ENCODE peak calls at places on chromosomes 11 and 22, in nine cellular contexts. V is NCI-H345; R is OCI-LY7; A is nucleus accumbens; W is GM03348; E is activated T-helper 1 cell treated with anti-CD3 and anti-CD28 coated beads, Interleukin-12 subunit alpha, Interleukin-12 subunit beta, Interleukin-2, Interleukin-4 antibody, amounts not matched to agents 30 ng/mL and 10 ng/mL and 1 ng/mL, durations not matched to agents 14 hours and 24 hours and 36 hours; U is T-helper 1 cell; P is HTR-8/SVneo; G is heart right ventricle. H is an unnamed sample.

GRCh38 chr11:119853581-119854360 is 124.8 kb upstream of the NECTIN1 start:
- DNase-seq in V (no peak), R (no peak), A (no peak), W (no peak), E (no peak), U (no peak), P (no peak), G (no peak), H (no peak)

GRCh38 chr11:14309425-14310192 is 49.4 kb downstream of the RRAS2 start:
- DNase-seq in V (no peak), R (no peak), A (no peak), W (no peak), E (no peak), U (no peak), P (no peak), G (no peak), H (no peak)

GRCh38 chr22:42834177-42834949 is 22.7 kb downstream of the ARFGAP3 start:
- DNase-seq in V (no peak), R (no peak), A (no peak), W (no peak), E (no peak), U (no peak), P (no peak), G (no peak), H (no peak)

GRCh38 chr11:9528573-9529332 is 44.7 kb upstream of the WEE1 start:
- DNase-seq in V (no peak), R (no peak), A (no peak), W (no peak), E (no peak), U (no peak), P (no peak), G (no peak), H (no peak)

GRCh38 chr11:11415786-11416390 is 62.8 kb upstream of the CSNK2A3 start:
- DNase-seq in V (no peak), R (no peak), A (no peak), W (peak; percentile 26), E (no peak), U (no peak), P (no peak), G (no peak), H (no peak)

GRCh38 chr22:41827671-41828070 is 5.2 kb upstream of the SREBF2 start:
- DNase-seq in V (no peak), R (no peak), A (no peak), W (no peak), E (no peak), U (no peak), P (no peak), G (no peak), H (no peak)

GRCh38 chr22:33850227-33850626 is 70.0 kb downstream of the LARGE1 start:
- DNase-seq in V (no peak), R (no peak), A (no peak), W (no peak), E (no peak), U (no peak), P (no peak), G (no peak), H (no peak)

GRCh38 chr11:46490576-46491100 is 99.1 kb upstream of the CHRM4 start:
- DNase-seq in V (no peak), R (no peak), A (no peak), W (no peak), E (no peak), U (no peak), P (no peak), G (no peak), H (no peak)

GRCh38 chr11:28439403-28439802 is 331.2 kb downstream of the METTL15 start:
- DNase-seq in V (peak; percentile 26), R (no peak), A (no peak), W (no peak), E (no peak), U (no peak), P (no peak), G (no peak), H (no peak)

GRCh38 chr11:1157341-1157644 is 460 bp upstream of the MUC5AC start:
- DNase-seq in V (no peak), R (no peak), A (no peak), W (no peak), E (no peak), U (no peak), P (no peak), G (no peak), H (no peak)

GRCh38 chr22:44023404-44024287 is 456 bp upstream of the PARVB start:
- DNase-seq in V (no peak), R (no peak), A (no peak), W (peak; percentile 91), E (peak; percentile 47), U (no peak), P (peak; percentile 36), G (peak; percentile 76), H (no peak)

GRCh38 chr11:71165771-71166170 is 86.6 kb downstream of the SHANK2 start:
- DNase-seq in V (no peak), R (no peak), A (no peak), W (no peak), E (no peak), U (no peak), P (no peak), G (no peak), H (no peak)

GRCh38 chr11:131601586-131601985 is 231.2 kb downstream of the NTM start:
- DNase-seq in V (no peak), R (no peak), A (no peak), W (peak; percentile 32), E (no peak), U (no peak), P (no peak), G (no peak), H (no peak)

GRCh38 chr11:44178381-44178780 is 82.9 kb downstream of the EXT2 start:
- DNase-seq in V (no peak), R (no peak), A (no peak), W (peak; percentile 55), E (no peak), U (no peak), P (peak; percentile 60), G (no peak), H (no peak)

GRCh38 chr22:28029201-28029948 is 110.3 kb upstream of the PITPNB start:
- DNase-seq in V (peak; percentile 93), R (no peak), A (no peak), W (no peak), E (no peak), U (no peak), P (peak; percentile 45), G (peak; percentile 49), H (peak; percentile 95)

GRCh38 chr11:99865951-99866350 is 821.1 kb upstream of the ARHGAP42 start:
- DNase-seq in V (no peak), R (no peak), A (no peak), W (no peak), E (no peak), U (no peak), P (no peak), G (no peak), H (no peak)

GRCh38 chr11:83159901-83160865 is 3.3 kb downstream of the PCF11 start:
- DNase-seq in V (no peak), R (peak; percentile 36), A (no peak), W (peak; percentile 13), E (no peak), U (no peak), P (no peak), G (no peak), H (no peak)

GRCh38 chr11:125724125-125724524 is 22.0 kb upstream of the PATE1 start:
- DNase-seq in V (no peak), R (peak; percentile 10), A (no peak), W (peak; percentile 31), E (no peak), U (no peak), P (no peak), G (no peak), H (no peak)

GRCh38 chr11:77086521-77087472 is 15.8 kb upstream of the OMP start:
- DNase-seq in V (no peak), R (no peak), A (no peak), W (no peak), E (no peak), U (no peak), P (no peak), G (no peak), H (no peak)

GRCh38 chr11:73464347-73464746 is 88.1 kb downstream of the RELT start:
- DNase-seq in V (no peak), R (no peak), A (no peak), W (peak; percentile 20), E (no peak), U (no peak), P (no peak), G (no peak), H (no peak)

GRCh38 chr22:46740910-46741785 is 3.1 kb upstream of the CERK start:
- DNase-seq in V (no peak), R (no peak), A (no peak), W (no peak), E (no peak), U (no peak), P (no peak), G (peak; percentile 18), H (no peak)

GRCh38 chr11:73154178-73154577 is 12.1 kb upstream of the FCHSD2 start:
- DNase-seq in V (no peak), R (peak; percentile 96), A (no peak), W (no peak), E (peak; percentile 28), U (no peak), P (no peak), G (no peak), H (no peak)